ENCODE peak calls at places on chromosomes 3 and 15, in four cellular contexts. One of them, this sample, is unnamed.
A peak's percentile ranks its signal among the peaks of the same experiment; 100 is the strongest.

GRCh38 chr3:88988906-88989305 is 118.5 kb upstream of the EPHA3 start:
- DNase-seq in ovary: no peak
- DNase-seq in SK-N-SH: no peak
- DNase-seq in stomach: no peak
- DNase-seq in this sample: no peak

GRCh38 chr3:174862101-174862500 is 3.0 kb downstream of the NAALADL2 start:
- DNase-seq in ovary: no peak
- DNase-seq in SK-N-SH: no peak
- DNase-seq in stomach: peak; percentile 60
- DNase-seq in this sample: no peak

GRCh38 chr15:27410986-27411385 is 440.0 kb downstream of the GABRG3 start:
- DNase-seq in ovary: no peak
- DNase-seq in SK-N-SH: no peak
- DNase-seq in stomach: no peak
- DNase-seq in this sample: no peak

GRCh38 chr3:126056681-126057546 is 27.0 kb downstream of the SLC41A3 start:
- DNase-seq in ovary: peak; percentile 19
- DNase-seq in SK-N-SH: peak; percentile 3
- DNase-seq in stomach: no peak
- DNase-seq in this sample: no peak

GRCh38 chr15:50881121-50882048 is 27.1 kb upstream of the AP4E1 start:
- DNase-seq in ovary: no peak
- DNase-seq in SK-N-SH: no peak
- DNase-seq in stomach: no peak
- DNase-seq in this sample: no peak

GRCh38 chr3:104604326-104605010 is 762.2 kb upstream of the ALCAM start:
- DNase-seq in ovary: no peak
- DNase-seq in SK-N-SH: no peak
- DNase-seq in stomach: no peak
- DNase-seq in this sample: no peak

GRCh38 chr3:128310286-128311058 is 156.2 kb downstream of the DNAJB8 start:
- DNase-seq in ovary: no peak
- DNase-seq in SK-N-SH: no peak
- DNase-seq in stomach: no peak
- DNase-seq in this sample: no peak

GRCh38 chr3:10394491-10395025 is 73.6 kb upstream of the SEC13 start:
- DNase-seq in ovary: no peak
- DNase-seq in SK-N-SH: no peak
- DNase-seq in stomach: no peak
- DNase-seq in this sample: no peak

GRCh38 chr3:15097889-15098288 is 1.1 kb downstream of the RBSN start:
- DNase-seq in ovary: no peak
- DNase-seq in SK-N-SH: no peak
- DNase-seq in stomach: no peak
- DNase-seq in this sample: no peak

GRCh38 chr15:78101423-78102105 is 9.2 kb downstream of the SH2D7 start:
- DNase-seq in ovary: no peak
- DNase-seq in SK-N-SH: no peak
- DNase-seq in stomach: no peak
- DNase-seq in this sample: peak; percentile 32

GRCh38 chr3:16529264-16529663 is 15.8 kb upstream of the RFTN1 start:
- DNase-seq in ovary: no peak
- DNase-seq in SK-N-SH: no peak
- DNase-seq in stomach: no peak
- DNase-seq in this sample: no peak
- H3K4me1 ChIP-seq in ovary: no peaks in the 10 kb centered on the region
- H3K4me1 ChIP-seq in SK-N-SH: peaks cover 6% of the 10 kb centered on the region
- H3K4me1 ChIP-seq in stomach: no peaks in the 10 kb centered on the region
- H3K4me1 ChIP-seq in this sample: no peaks in the 10 kb centered on the region

GRCh38 chr3:124620600-124621063 is 109.6 kb upstream of the UMPS start:
- DNase-seq in ovary: peak; percentile 35
- DNase-seq in SK-N-SH: no peak
- DNase-seq in stomach: peak; percentile 54
- DNase-seq in this sample: no peak
- TF ChIP-seq CTCF in ovary: no peak
- TF ChIP-seq CTCF in SK-N-SH: no peak
- TF ChIP-seq CTCF in stomach: no peak
- TF ChIP-seq CTCF in this sample: no peak

DNA sequence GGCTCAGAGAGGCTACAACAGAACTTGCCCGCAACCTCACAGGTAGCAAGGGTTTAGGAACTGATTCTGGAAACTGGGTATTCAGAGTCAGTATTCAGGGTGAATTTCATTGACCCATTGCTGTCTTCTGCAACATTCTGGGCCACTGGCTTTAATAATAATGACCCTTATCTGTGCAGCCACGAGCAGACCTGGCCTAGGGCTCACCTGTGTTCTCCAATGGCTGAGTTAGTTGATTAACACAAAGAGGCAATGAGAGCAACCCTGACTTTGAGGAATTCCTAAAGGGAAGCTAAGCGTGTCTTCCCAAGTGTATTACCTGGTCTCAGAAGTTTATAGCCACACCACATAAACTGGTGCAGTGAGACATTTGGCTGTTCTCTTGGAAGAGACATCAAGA is 289.9 kb downstream of the EPHB1 start:
- DNase-seq in ovary: no peak
- DNase-seq in SK-N-SH: no peak
- DNase-seq in stomach: no peak
- DNase-seq in this sample: no peak
- TF ChIP-seq EP300 in ovary: no peak
- TF ChIP-seq EP300 in SK-N-SH: no peak
- TF ChIP-seq EP300 in stomach: no peak
- TF ChIP-seq EP300 in this sample: no peak

DNA sequence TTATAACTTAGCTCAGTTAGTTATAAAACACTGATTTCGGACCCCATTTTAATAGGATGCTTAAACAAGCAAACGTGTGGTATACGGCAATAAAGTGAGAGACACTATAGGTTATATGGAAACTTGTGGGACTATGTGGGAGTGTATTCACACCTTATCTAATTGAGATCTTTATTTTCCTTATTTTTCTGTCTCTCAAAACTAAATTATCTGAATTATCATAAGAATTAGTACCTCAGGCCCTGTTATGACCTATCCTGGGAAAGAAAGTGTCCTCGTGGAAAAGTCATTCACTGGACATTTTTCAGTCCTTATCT is 14.4 kb downstream of the WWTR1 start:
- DNase-seq in ovary: no peak
- DNase-seq in SK-N-SH: no peak
- DNase-seq in stomach: no peak
- DNase-seq in this sample: no peak
- H3K4me1 ChIP-seq in ovary: peaks cover 20% of the 10 kb centered on the region
- H3K4me1 ChIP-seq in SK-N-SH: no peaks in the 10 kb centered on the region
- H3K4me1 ChIP-seq in stomach: peaks cover 80% of the 10 kb centered on the region
- H3K4me1 ChIP-seq in this sample: peaks cover 73% of the 10 kb centered on the region

GRCh38 chr3:121747976-121748375 is 1.6 kb downstream of the GOLGB1 start:
- DNase-seq in ovary: no peak
- DNase-seq in SK-N-SH: no peak
- DNase-seq in stomach: no peak
- DNase-seq in this sample: no peak

GRCh38 chr3:121752261-121752660 is 2.7 kb upstream of the GOLGB1 start:
- DNase-seq in ovary: no peak
- DNase-seq in SK-N-SH: no peak
- DNase-seq in stomach: no peak
- DNase-seq in this sample: no peak

GRCh38 chr3:121750087-121750415 is 510 bp upstream of the GOLGB1 start:
- DNase-seq in ovary: no peak
- DNase-seq in SK-N-SH: no peak
- DNase-seq in stomach: no peak
- DNase-seq in this sample: no peak

GRCh38 chr3:121748638-121749275 is 784 bp downstream of the GOLGB1 start:
- DNase-seq in ovary: no peak
- DNase-seq in SK-N-SH: no peak
- DNase-seq in stomach: peak; percentile 77
- DNase-seq in this sample: no peak

GRCh38 chr3:121749276-121750086 is at the start of gene GOLGB1:
- DNase-seq in ovary: peak; percentile 88
- DNase-seq in SK-N-SH: peak; percentile 89
- DNase-seq in stomach: peak; percentile 93
- DNase-seq in this sample: peak; percentile 97
- TF ChIP-seq CTCF in ovary: peak; percentile 27
- TF ChIP-seq CTCF in SK-N-SH: no peak
- TF ChIP-seq CTCF in stomach: peak; percentile 8
- TF ChIP-seq CTCF in this sample: no peak

GRCh38 chr3:130748981-130749380 is 2.4 kb upstream of the PIK3R4 start:
- DNase-seq in ovary: no peak
- DNase-seq in SK-N-SH: no peak
- DNase-seq in stomach: no peak
- DNase-seq in this sample: no peak

GRCh38 chr3:130748520-130748919 is 1.9 kb upstream of the PIK3R4 start:
- DNase-seq in ovary: no peak
- DNase-seq in SK-N-SH: no peak
- DNase-seq in stomach: no peak
- DNase-seq in this sample: no peak

GRCh38 chr3:130741946-130742610 is 4.6 kb downstream of the PIK3R4 start:
- DNase-seq in ovary: no peak
- DNase-seq in SK-N-SH: no peak
- DNase-seq in stomach: no peak
- DNase-seq in this sample: no peak

GRCh38 chr3:130743354-130743753 is 3.3 kb downstream of the PIK3R4 start:
- DNase-seq in ovary: no peak
- DNase-seq in SK-N-SH: no peak
- DNase-seq in stomach: no peak
- DNase-seq in this sample: no peak

GRCh38 chr3:130746296-130747039 is at the start of gene PIK3R4:
- DNase-seq in ovary: peak; percentile 91
- DNase-seq in SK-N-SH: peak; percentile 91
- DNase-seq in stomach: peak; percentile 94
- DNase-seq in this sample: peak; percentile 97
- TF ChIP-seq EP300 in ovary: peak; percentile 44
- TF ChIP-seq EP300 in SK-N-SH: no peak
- TF ChIP-seq EP300 in stomach: no peak
- TF ChIP-seq EP300 in this sample: no peak

GRCh38 chr3:36903119-36903882 is 41.6 kb downstream of the TRANK1 start:
- DNase-seq in ovary: no peak
- DNase-seq in SK-N-SH: peak; percentile 33
- DNase-seq in stomach: no peak
- DNase-seq in this sample: no peak

GRCh38 chr3:36901588-36901987 is 43.3 kb downstream of the TRANK1 start:
- DNase-seq in ovary: no peak
- DNase-seq in SK-N-SH: no peak
- DNase-seq in stomach: no peak
- DNase-seq in this sample: no peak

GRCh38 chr3:36906504-36907149 is 38.2 kb downstream of the TRANK1 start:
- DNase-seq in ovary: no peak
- DNase-seq in SK-N-SH: no peak
- DNase-seq in stomach: no peak
- DNase-seq in this sample: no peak

GRCh38 chr3:36905545-36905944 is 39.3 kb downstream of the TRANK1 start:
- DNase-seq in ovary: no peak
- DNase-seq in SK-N-SH: no peak
- DNase-seq in stomach: no peak
- DNase-seq in this sample: no peak

GRCh38 chr3:36904641-36905040 is 40.2 kb downstream of the TRANK1 start:
- DNase-seq in ovary: no peak
- DNase-seq in SK-N-SH: peak; percentile 34
- DNase-seq in stomach: no peak
- DNase-seq in this sample: no peak
- H3K4me1 ChIP-seq in ovary: peaks cover 7% of the 10 kb centered on the region
- H3K4me1 ChIP-seq in SK-N-SH: peaks cover 7% of the 10 kb centered on the region
- H3K4me1 ChIP-seq in stomach: peaks cover 24% of the 10 kb centered on the region
- H3K4me1 ChIP-seq in this sample: peaks cover 29% of the 10 kb centered on the region

GRCh38 chr15:91921821-91922198 is 68.3 kb downstream of the SLCO3A1 start:
- DNase-seq in ovary: no peak
- DNase-seq in SK-N-SH: no peak
- DNase-seq in stomach: no peak
- DNase-seq in this sample: no peak

GRCh38 chr15:91926871-91927270 is 73.4 kb downstream of the SLCO3A1 start:
- DNase-seq in ovary: no peak
- DNase-seq in SK-N-SH: no peak
- DNase-seq in stomach: no peak
- DNase-seq in this sample: no peak

GRCh38 chr15:91921188-91921820 is 67.8 kb downstream of the SLCO3A1 start:
- DNase-seq in ovary: no peak
- DNase-seq in SK-N-SH: no peak
- DNase-seq in stomach: no peak
- DNase-seq in this sample: no peak

GRCh38 chr15:91922701-91923279 is 69.3 kb downstream of the SLCO3A1 start:
- DNase-seq in ovary: no peak
- DNase-seq in SK-N-SH: no peak
- DNase-seq in stomach: no peak
- DNase-seq in this sample: no peak

GRCh38 chr15:91924842-91925495 is 71.5 kb downstream of the SLCO3A1 start:
- DNase-seq in ovary: no peak
- DNase-seq in SK-N-SH: no peak
- DNase-seq in stomach: no peak
- DNase-seq in this sample: no peak
- TF ChIP-seq CTCF in ovary: no peak
- TF ChIP-seq CTCF in SK-N-SH: no peak
- TF ChIP-seq CTCF in stomach: no peak
- TF ChIP-seq CTCF in this sample: no peak